ENCODE peak calls at places on chromosomes 2 and 18, in six cellular contexts. P, V, U, H, J and F are unnamed samples.

GRCh38 chr2:25042321-25043240 is 705 bp downstream of the EFR3B start:
- DNase-seq in U (peak), V (peak), H (peak), P (no peak), J (no peak), F (peak)

GRCh38 chr2:109049022-109049421 is 60.0 kb upstream of the EDAR start:
- DNase-seq in J (no peak), U (no peak), H (no peak), P (no peak), V (no peak), F (no peak)

GRCh38 chr2:121018136-121019057 is 266.6 kb downstream of the TFCP2L1 start:
- DNase-seq in P (no peak), V (no peak), H (no peak), U (no peak), J (no peak), F (peak)

GRCh38 chr2:240466579-240467148 is 31.2 kb downstream of the GPC1 start:
- DNase-seq in U (no peak), H (no peak), J (peak), P (no peak), V (no peak), F (no peak)

GRCh38 chr2:119160361-119160965 is 1.9 kb upstream of the C1QL2 start:
- DNase-seq in V (no peak), H (no peak), P (no peak), J (no peak), U (no peak), F (no peak)

GRCh38 chr2:189302274-189302948 is 122.8 kb upstream of the COL5A2 start:
- DNase-seq in H (no peak), J (no peak), P (no peak), V (no peak), U (no peak), F (no peak)

GRCh38 chr2:168401048-168401556 is 55.0 kb upstream of the CERS6 start:
- DNase-seq in J (no peak), P (no peak), V (no peak), H (no peak), U (no peak), F (no peak)

GRCh38 chr2:132415256-132416079 is 1.1 kb upstream of the GPR39 start:
- DNase-seq in J (peak), U (no peak), P (no peak), V (no peak), H (no peak), F (no peak)

GRCh38 chr2:127187081-127187775 is 32.9 kb downstream of the CYP27C1 start:
- DNase-seq in V (no peak), J (no peak), H (no peak), P (no peak), U (no peak), F (no peak)

GRCh38 chr18:11553098-11553940 is 56.1 kb upstream of the SLC35G4 start:
- DNase-seq in J (peak), U (peak), H (peak), P (peak), V (no peak), F (peak)

GRCh38 chr2:215775106-215775505 is 238.2 kb downstream of the MREG start:
- DNase-seq in H (no peak), P (no peak), V (no peak), U (no peak), J (no peak), F (no peak)

GRCh38 chr2:40032650-40033319 is 253.7 kb upstream of the THUMPD2 start:
- DNase-seq in J (no peak), H (no peak), V (no peak), P (no peak), U (no peak), F (no peak)

GRCh38 chr2:191202881-191203397 is 42.3 kb upstream of the MYO1B start:
- DNase-seq in P (no peak), V (no peak), H (no peak), J (no peak), U (no peak), F (no peak)

GRCh38 chr18:3912705-3913104 is 462.7 kb downstream of the TGIF1 start:
- DNase-seq in H (no peak), V (no peak), J (no peak), U (no peak), P (no peak), F (no peak)

GRCh38 chr2:55862269-55862668 is 61.3 kb downstream of the EFEMP1 start:
- DNase-seq in P (no peak), V (no peak), J (no peak), U (no peak), H (no peak), F (no peak)

GRCh38 chr2:74325815-74326214 is 17.4 kb downstream of the SLC4A5 start:
- DNase-seq in H (no peak), J (no peak), U (no peak), P (no peak), V (no peak), F (no peak)

GRCh38 chr2:226888378-226888915 is 52.6 kb downstream of the RHBDD1 start:
- DNase-seq in J (no peak), V (no peak), P (no peak), U (no peak), H (no peak), F (no peak)

GRCh38 chr2:47088371-47089082 is 66.6 kb downstream of the STPG4 start:
- DNase-seq in H (no peak), V (no peak), U (no peak), P (no peak), J (no peak), F (no peak)

GRCh38 chr2:186496401-186496800 is 10.3 kb downstream of the ZC3H15 start:
- DNase-seq in J (no peak), V (no peak), H (no peak), U (no peak), P (no peak), F (no peak)

GRCh38 chr18:76679877-76680276 is 142.5 kb upstream of the ZNF236 start:
- DNase-seq in J (no peak), P (no peak), V (no peak), U (no peak), H (no peak), F (peak)

GRCh38 chr2:236217926-236218325 is 46.3 kb downstream of the ASB18 start:
- DNase-seq in P (no peak), V (no peak), U (no peak), J (no peak), H (no peak), F (no peak)

GRCh38 chr2:144943293-144943941 is 423.5 kb upstream of the ZEB2 start:
- DNase-seq in P (no peak), J (no peak), V (no peak), U (no peak), H (no peak), F (no peak)

GRCh38 chr2:27672723-27673486 is 9.2 kb downstream of the SLC4A1AP start:
- DNase-seq in U (no peak), H (no peak), V (no peak), J (no peak), P (no peak), F (no peak)

GRCh38 chr2:628651-629050 is 48.6 kb downstream of the TMEM18 start:
- DNase-seq in V (no peak), J (no peak), U (no peak), P (no peak), H (no peak), F (no peak)

GRCh38 chr18:7568426-7568825 is 1.3 kb downstream of the PTPRM start:
- DNase-seq in H (no peak), P (no peak), V (peak), U (peak), J (peak), F (peak)

GRCh38 chr2:28063492-28063962 is 173.0 kb downstream of the BABAM2 start:
- DNase-seq in H (no peak), P (no peak), J (no peak), U (no peak), V (no peak), F (no peak)

GRCh38 chr2:10407841-10408648 is 40.1 kb downstream of the ODC1 start:
- DNase-seq in J (no peak), V (no peak), U (no peak), H (no peak), P (peak), F (no peak)

GRCh38 chr18:71849407-71849806 is 694.7 kb downstream of the CBLN2 start:
- DNase-seq in V (no peak), U (no peak), P (no peak), J (no peak), H (no peak), F (no peak)

GRCh38 chr2:236317938-236318396 is 53.8 kb upstream of the ASB18 start:
- DNase-seq in P (no peak), U (no peak), V (no peak), H (no peak), J (no peak), F (no peak)

GRCh38 chr2:239589270-239589825 is 188.5 kb upstream of the HDAC4 start:
- DNase-seq in J (no peak), P (no peak), U (no peak), H (no peak), V (no peak), F (no peak)

GRCh38 chr2:134508396-134508795 is 210.4 kb downstream of the TMEM163 start:
- DNase-seq in P (no peak), J (no peak), U (no peak), V (no peak), H (no peak), F (peak)

GRCh38 chr18:59932401-59932800 is 32.6 kb downstream of the PMAIP1 start:
- DNase-seq in V (no peak), H (no peak), J (no peak), U (no peak), P (no peak), F (no peak)

GRCh38 chr2:132438650-132439030 is 22.0 kb downstream of the GPR39 start:
- DNase-seq in J (no peak), P (no peak), U (no peak), H (no peak), V (no peak), F (no peak)

GRCh38 chr2:233419626-233420431 is 65.5 kb downstream of the DGKD start:
- DNase-seq in V (no peak), P (peak), J (no peak), H (no peak), U (no peak), F (peak)

GRCh38 chr2:120267348-120267747 is 14.7 kb downstream of the RALB start:
- DNase-seq in J (no peak), P (no peak), V (no peak), U (no peak), H (no peak), F (no peak)

GRCh38 chr2:172285760-172286159 is 141.6 kb upstream of the ITGA6 start:
- DNase-seq in P (no peak), V (no peak), H (no peak), J (no peak), U (no peak), F (no peak)

GRCh38 chr2:149572102-149572953 is 15.2 kb downstream of the MMADHC start:
- DNase-seq in J (no peak), P (no peak), H (no peak), V (no peak), U (no peak), F (no peak)

GRCh38 chr2:106961328-106961727 is 75.4 kb upstream of the ST6GAL2 start:
- DNase-seq in U (no peak), P (no peak), V (no peak), J (no peak), H (no peak), F (no peak)